ENCODE peak calls at places on chromosomes 6 and 20, in nine cellular contexts. R is dorsolateral prefrontal cortex, G is spleen, K is WERI-Rb-1, Y is brain microvascular endothelial cell, W is foreskin fibroblast, S is right cardiac atrium, I is GM23338, L is cardiac fibroblast. O is an unnamed sample.

GRCh38 chr6:158439255-158439654 is 120.6 kb upstream of the TMEM181 start:
- DNase-seq in Y (no peak), K (no peak), R (no peak), S (no peak), W (no peak), G (no peak), L (peak), I (no peak), O (peak)

GRCh38 chr6:4564746-4565145 is 211.5 kb upstream of the CDYL start:
- DNase-seq in G (no peak), K (no peak), L (no peak), I (no peak), R (peak), W (no peak), Y (no peak), S (no peak), O (no peak)

GRCh38 chr6:25490018-25490865 is 161.8 kb upstream of the SCGN start:
- DNase-seq in W (peak), S (peak), L (peak), G (peak), Y (peak), R (peak), K (peak), I (peak), O (peak)

GRCh38 chr20:22248052-22248667 is 336.2 kb downstream of the FOXA2 start:
- DNase-seq in G (no peak), K (peak), W (no peak), R (no peak), S (no peak), I (peak), L (no peak), Y (peak), O (peak)

GRCh38 chr20:52268184-52268583 is 76.6 kb upstream of the ZFP64 start:
- DNase-seq in L (peak), S (no peak), I (no peak), Y (no peak), R (no peak), K (no peak), W (peak), G (no peak), O (no peak)

GRCh38 chr6:170094686-170095272 is 196.1 kb downstream of the DLL1 start:
- DNase-seq in L (no peak), W (no peak), Y (no peak), K (no peak), S (no peak), R (no peak), I (no peak), G (peak), O (no peak)

GRCh38 chr6:29825848-29826247 is 1.8 kb upstream of the HLA-G start:
- DNase-seq in L (no peak), K (no peak), S (no peak), Y (no peak), R (no peak), G (no peak), I (no peak), W (no peak), O (no peak)

GRCh38 chr6:21033575-21034026 is 499.3 kb downstream of the CDKAL1 start:
- DNase-seq in I (no peak), G (no peak), Y (peak), R (no peak), L (peak), K (no peak), S (peak), W (peak), O (no peak)

GRCh38 chr6:47134476-47135189 is 92.5 kb upstream of the ADGRF1 start:
- DNase-seq in G (no peak), I (no peak), Y (peak), L (peak), K (no peak), W (peak), S (no peak), R (no peak), O (no peak)

GRCh38 chr6:34213772-34214171 is 22.9 kb upstream of the HMGA1 start:
- DNase-seq in K (no peak), G (peak), Y (no peak), S (no peak), R (no peak), L (no peak), I (no peak), W (no peak), O (no peak)

GRCh38 chr6:43081043-43081442 is 4.9 kb downstream of the PTK7 start:
- DNase-seq in R (no peak), I (no peak), G (peak), Y (no peak), K (no peak), W (no peak), L (no peak), S (no peak), O (no peak)

GRCh38 chr20:51132286-51132810 is 109.4 kb upstream of the KCNG1 start:
- DNase-seq in S (no peak), Y (peak), K (no peak), R (no peak), L (peak), W (peak), G (no peak), I (no peak), O (no peak)

GRCh38 chr20:26135325-26136110 is 438.9 kb upstream of the ZNF337 start:
- DNase-seq in W (no peak), G (no peak), K (no peak), L (no peak), R (no peak), I (no peak), S (no peak), Y (no peak), O (no peak)

GRCh38 chr6:8462169-8462568 is 26.8 kb upstream of the SLC35B3 start:
- DNase-seq in G (no peak), L (no peak), S (no peak), I (no peak), Y (no peak), K (no peak), W (peak), R (no peak), O (peak)

GRCh38 chr6:111691345-111692225 is 85.9 kb upstream of the TRAF3IP2 start:
- DNase-seq in Y (no peak), L (peak), R (peak), S (no peak), W (peak), I (no peak), K (peak), G (no peak), O (no peak)

GRCh38 chr6:113860165-113860955 is 3.2 kb downstream of the MARCKS start:
- DNase-seq in L (peak), S (peak), K (peak), R (no peak), W (peak), Y (no peak), I (peak), G (peak), O (no peak)

DNA sequence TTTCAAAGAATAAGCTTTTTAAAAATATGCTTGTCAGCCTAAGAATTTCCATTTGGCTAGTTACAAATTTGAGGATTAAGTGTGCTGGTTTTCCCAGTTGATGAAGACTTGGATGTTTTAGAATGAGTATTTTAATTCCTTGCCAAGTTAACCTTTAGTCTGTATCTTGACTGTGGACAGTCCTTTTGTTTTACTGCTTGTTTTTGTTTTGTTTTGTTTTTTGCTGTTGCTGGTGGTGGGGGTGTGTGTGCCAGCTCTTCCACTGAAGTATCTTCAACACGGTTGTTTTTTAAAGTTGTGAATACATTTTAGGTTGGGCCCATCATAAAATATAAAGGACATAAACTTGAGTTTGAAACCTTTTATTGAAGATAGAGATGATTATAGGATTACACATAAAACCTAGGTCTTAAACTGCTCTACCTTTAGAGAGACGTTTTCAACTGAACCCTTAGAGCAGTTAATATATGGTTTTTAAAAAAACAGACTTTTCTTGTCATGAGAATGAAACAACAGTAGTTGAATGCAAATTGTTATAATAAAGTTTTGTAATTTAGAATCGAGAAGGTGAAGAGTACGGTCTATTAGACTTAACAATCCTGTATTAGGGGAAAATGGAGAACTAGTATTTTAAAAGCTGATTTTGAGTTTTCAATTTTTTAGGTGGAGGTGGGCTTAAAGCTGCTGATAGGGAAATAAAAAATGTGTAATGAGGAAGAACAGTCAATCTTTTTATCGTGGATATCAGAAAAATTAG is 3.9 kb downstream of the QKI start:
- DNase-seq in L (no peak), G (no peak), I (no peak), W (no peak), Y (no peak), K (no peak), R (no peak), S (no peak), O (no peak)
- H3K4me3 ChIP-seq in L (peak), G (peak), I (no peak), W (peak), Y (peak), K (no peak), R (peak), S (peak), O (no peak)

DNA sequence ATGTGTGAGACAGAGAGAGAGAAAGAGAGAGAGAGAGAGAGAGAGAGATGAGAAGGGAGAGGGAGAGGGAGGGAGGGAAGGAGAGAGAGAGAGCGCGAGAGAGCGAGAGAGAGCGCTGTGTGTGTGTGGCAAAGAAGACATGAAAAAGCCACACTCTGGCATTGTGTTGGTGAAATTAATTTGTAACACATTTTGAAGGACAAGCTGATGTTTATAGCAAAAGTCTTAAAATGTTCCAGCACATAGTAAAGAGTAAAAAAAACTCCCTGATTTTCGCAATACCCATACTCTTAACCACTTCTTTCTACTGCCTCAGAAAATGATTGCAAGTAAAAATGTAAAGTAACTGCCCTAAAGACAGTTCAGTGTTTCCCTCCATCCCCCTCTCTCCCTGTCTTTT is 56.7 kb downstream of the SLC22A1 start:
- DNase-seq in L (no peak), K (no peak), R (no peak), I (no peak), S (no peak), Y (no peak), G (no peak), W (no peak), O (no peak)
- H3K4me3 ChIP-seq in L (no peak), K (no peak), R (no peak), I (no peak), S (no peak), Y (no peak), G (no peak), W (no peak), O (no peak)

GRCh38 chr6:79628466-79629288 is 2.5 kb upstream of the SH3BGRL2 start:
- DNase-seq in R (no peak), L (no peak), Y (no peak), I (no peak), S (no peak), G (no peak), K (no peak), W (no peak), O (no peak)

GRCh38 chr6:79631800-79632172 is 657 bp downstream of the SH3BGRL2 start:
- DNase-seq in I (no peak), Y (no peak), R (no peak), W (no peak), S (no peak), L (no peak), G (no peak), K (no peak), O (no peak)

GRCh38 chr6:79630883-79631799 is at the start of gene SH3BGRL2:
- DNase-seq in K (peak), I (peak), L (peak), W (peak), Y (peak), S (peak), G (peak), R (peak), O (no peak)

GRCh38 chr6:79632580-79632979 is 1.5 kb downstream of the SH3BGRL2 start:
- DNase-seq in G (no peak), S (no peak), Y (no peak), I (no peak), K (no peak), R (no peak), L (no peak), W (no peak), O (no peak)

GRCh38 chr6:79630400-79630882 is 688 bp upstream of the SH3BGRL2 start:
- DNase-seq in I (no peak), R (no peak), K (no peak), G (no peak), S (no peak), W (no peak), L (no peak), Y (no peak), O (no peak)
- H3K4me3 ChIP-seq in I (peak), R (peak), K (peak), G (peak), S (peak), W (peak), L (peak), Y (peak), O (no peak)

GRCh38 chr6:82362144-82362543 is 1.5 kb upstream of the TPBG start:
- DNase-seq in R (no peak), Y (no peak), I (no peak), W (peak), L (no peak), S (no peak), K (no peak), G (no peak), O (no peak)

GRCh38 chr6:82364087-82365010 is 732 bp downstream of the TPBG start:
- DNase-seq in G (peak), Y (peak), W (peak), R (no peak), S (peak), I (peak), L (peak), K (peak), O (no peak)

GRCh38 chr6:82363368-82364086 is at the start of gene TPBG:
- DNase-seq in S (peak), Y (peak), R (no peak), G (peak), K (peak), W (peak), I (peak), L (peak), O (no peak)

GRCh38 chr6:82362868-82363267 is 749 bp upstream of the TPBG start:
- DNase-seq in L (peak), W (peak), S (no peak), R (no peak), Y (peak), I (peak), G (no peak), K (no peak), O (no peak)

DNA sequence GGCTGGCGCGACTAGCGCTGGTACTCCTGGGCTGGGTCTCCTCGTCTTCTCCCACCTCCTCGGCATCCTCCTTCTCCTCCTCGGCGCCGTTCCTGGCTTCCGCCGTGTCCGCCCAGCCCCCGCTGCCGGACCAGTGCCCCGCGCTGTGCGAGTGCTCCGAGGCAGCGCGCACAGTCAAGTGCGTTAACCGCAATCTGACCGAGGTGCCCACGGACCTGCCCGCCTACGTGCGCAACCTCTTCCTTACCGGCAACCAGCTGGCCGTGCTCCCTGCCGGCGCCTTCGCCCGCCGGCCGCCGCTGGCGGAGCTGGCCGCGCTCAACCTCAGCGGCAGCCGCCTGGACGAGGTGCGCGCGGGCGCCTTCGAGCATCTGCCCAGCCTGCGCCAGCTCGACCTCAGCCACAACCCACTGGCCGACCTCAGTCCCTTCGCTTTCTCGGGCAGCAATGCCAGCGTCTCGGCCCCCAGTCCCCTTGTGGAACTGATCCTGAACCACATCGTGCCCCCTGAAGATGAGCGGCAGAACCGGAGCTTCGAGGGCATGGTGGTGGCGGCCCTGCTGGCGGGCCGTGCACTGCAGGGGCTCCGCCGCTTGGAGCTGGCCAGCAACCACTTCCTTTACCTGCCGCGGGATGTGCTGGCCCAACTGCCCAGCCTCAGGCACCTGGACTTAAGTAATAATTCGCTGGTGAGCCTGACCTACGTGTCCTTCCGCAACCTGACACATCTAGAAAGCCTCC is 1.6 kb downstream of the TPBG start:
- DNase-seq in K (peak), Y (peak), G (peak), S (peak), I (peak), L (peak), R (no peak), W (peak), O (no peak)
- H3K4me3 ChIP-seq in K (peak), Y (peak), G (peak), S (peak), I (peak), L (peak), R (peak), W (peak), O (no peak)